ENCODE peak calls at places on chromosomes 13 and 19, in ten cellular contexts. U, N, Z, W, A, O, L, J, Y and D are unnamed samples.

GRCh38 chr13:109162248-109163051 is 533.0 kb downstream of the MYO16 start:
- DNase-seq in U (no peak), N (no peak), Z (no peak), W (no peak), A (no peak), O (no peak), L (no peak), J (no peak), Y (peak), D (no peak)

GRCh38 chr13:66992183-66992582 is 238.0 kb downstream of the PCDH9 start:
- DNase-seq in U (no peak), N (no peak), Z (no peak), W (no peak), A (peak), O (no peak), L (peak), J (no peak), Y (peak), D (no peak)

GRCh38 chr19:7560271-7560670 is 24.8 kb downstream of the PNPLA6 start:
- DNase-seq in U (no peak), N (no peak), Z (no peak), W (no peak), A (no peak), O (no peak), L (no peak), J (no peak), Y (no peak), D (no peak)

GRCh38 chr19:31263317-31263716 is 85.9 kb downstream of the TSHZ3 start:
- DNase-seq in U (peak), N (no peak), Z (peak), W (no peak), A (no peak), O (no peak), L (no peak), J (no peak), Y (no peak), D (no peak)

GRCh38 chr19:19742773-19743172 is 9.9 kb upstream of the ZNF14 start:
- DNase-seq in U (peak), N (no peak), Z (peak), W (no peak), A (no peak), O (no peak), L (no peak), J (no peak), Y (no peak), D (no peak)

GRCh38 chr19:6753178-6754031 is 13.8 kb downstream of the SH2D3A start:
- DNase-seq in U (peak), N (no peak), Z (peak), W (peak), A (peak), O (peak), L (no peak), J (no peak), Y (peak), D (peak)

GRCh38 chr19:22595918-22596341 is 38.2 kb upstream of the ZNF492 start:
- DNase-seq in U (no peak), N (no peak), Z (peak), W (no peak), A (no peak), O (peak), L (no peak), J (no peak), Y (no peak), D (no peak)

GRCh38 chr19:40567040-40567749 is 9.5 kb upstream of the SHKBP1 start:
- DNase-seq in U (no peak), N (no peak), Z (peak), W (no peak), A (peak), O (no peak), L (no peak), J (no peak), Y (no peak), D (no peak)

GRCh38 chr19:55369651-55370304 is 485 bp downstream of the IL11 start:
- DNase-seq in U (no peak), N (no peak), Z (peak), W (no peak), A (peak), O (no peak), L (no peak), J (no peak), Y (no peak), D (no peak)

GRCh38 chr13:49585220-49586157 is at the start of gene RCBTB1:
- DNase-seq in U (peak), N (no peak), Z (peak), W (no peak), A (peak), O (peak), L (no peak), J (no peak), Y (peak), D (peak)

GRCh38 chr19:5718579-5719273 is 1.2 kb downstream of the LONP1 start:
- DNase-seq in U (no peak), N (peak), Z (no peak), W (no peak), A (peak), O (no peak), L (peak), J (peak), Y (peak), D (no peak)

GRCh38 chr13:105567951-105568510 is 967.4 kb downstream of the EFNB2 start:
- DNase-seq in U (no peak), N (no peak), Z (no peak), W (no peak), A (no peak), O (no peak), L (no peak), J (no peak), Y (no peak), D (no peak)

GRCh38 chr13:99617474-99618255 is 116.4 kb downstream of the TM9SF2 start:
- DNase-seq in U (no peak), N (peak), Z (peak), W (no peak), A (peak), O (peak), L (peak), J (no peak), Y (peak), D (no peak)

DNA sequence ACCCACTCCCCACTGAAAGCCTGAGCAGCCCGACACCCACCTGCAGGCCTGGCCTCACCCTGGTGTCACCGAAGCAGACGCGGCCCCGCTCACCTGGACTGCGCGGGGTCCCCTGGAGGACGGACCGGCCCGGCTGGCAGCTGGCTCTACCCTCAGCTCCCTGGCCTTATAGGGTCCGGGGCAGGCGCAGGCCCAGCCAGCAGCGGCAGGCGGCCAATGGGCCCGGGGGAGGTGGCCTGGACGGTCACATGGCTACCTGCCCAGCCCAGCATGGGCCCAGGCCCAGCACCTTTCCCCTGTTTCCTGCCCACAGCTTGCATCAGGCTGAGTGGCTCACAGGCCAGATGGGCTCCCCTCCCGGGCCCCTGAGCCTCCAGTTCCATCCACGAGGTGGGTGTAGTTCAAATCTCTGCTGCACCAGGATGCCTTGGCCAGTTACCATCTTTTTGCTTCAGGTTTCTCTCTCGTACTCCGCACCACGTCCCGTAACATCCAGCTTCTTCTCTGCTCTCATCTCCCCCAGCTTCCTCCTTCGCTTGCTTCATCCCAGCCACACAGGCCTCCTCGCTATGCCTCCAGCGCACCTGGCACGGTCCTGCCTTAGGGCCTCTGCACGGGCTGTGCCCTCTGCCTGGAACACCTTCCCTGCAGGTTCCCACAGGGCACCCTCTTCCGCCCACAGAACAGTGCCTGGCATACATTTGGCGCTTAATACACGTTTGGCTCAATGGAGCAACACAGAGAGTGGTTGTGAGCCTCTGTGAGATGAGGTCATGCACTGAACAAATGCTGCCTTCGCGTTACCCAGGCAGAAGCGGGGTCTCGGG is at the start of gene PLIN4:
- DNase-seq in U (no peak), N (no peak), Z (no peak), W (no peak), A (peak), O (peak), L (peak), J (no peak), Y (no peak), D (no peak)
- H3K4me3 ChIP-seq in U (no peak), N (no peak), Z (no peak), W (peak), A (no peak), O (peak), L (no peak), J (no peak), Y (no peak), D (no peak)

GRCh38 chr13:75704942-75705320 is 68.8 kb downstream of the LMO7 start:
- DNase-seq in U (peak), N (no peak), Z (no peak), W (no peak), A (peak), O (no peak), L (no peak), J (no peak), Y (no peak), D (peak)
- H3K4me3 ChIP-seq in U (no peak), N (no peak), Z (no peak), W (no peak), A (no peak), O (peak), L (no peak), J (no peak), Y (no peak), D (no peak)

GRCh38 chr19:49338023-49338677 is 2.9 kb downstream of the CD37 start:
- DNase-seq in U (peak), N (no peak), Z (no peak), W (no peak), A (no peak), O (no peak), L (no peak), J (no peak), Y (peak), D (no peak)
- H3K4me3 ChIP-seq in U (no peak), N (no peak), Z (no peak), W (peak), A (no peak), O (peak), L (no peak), J (no peak), Y (peak), D (peak)

DNA sequence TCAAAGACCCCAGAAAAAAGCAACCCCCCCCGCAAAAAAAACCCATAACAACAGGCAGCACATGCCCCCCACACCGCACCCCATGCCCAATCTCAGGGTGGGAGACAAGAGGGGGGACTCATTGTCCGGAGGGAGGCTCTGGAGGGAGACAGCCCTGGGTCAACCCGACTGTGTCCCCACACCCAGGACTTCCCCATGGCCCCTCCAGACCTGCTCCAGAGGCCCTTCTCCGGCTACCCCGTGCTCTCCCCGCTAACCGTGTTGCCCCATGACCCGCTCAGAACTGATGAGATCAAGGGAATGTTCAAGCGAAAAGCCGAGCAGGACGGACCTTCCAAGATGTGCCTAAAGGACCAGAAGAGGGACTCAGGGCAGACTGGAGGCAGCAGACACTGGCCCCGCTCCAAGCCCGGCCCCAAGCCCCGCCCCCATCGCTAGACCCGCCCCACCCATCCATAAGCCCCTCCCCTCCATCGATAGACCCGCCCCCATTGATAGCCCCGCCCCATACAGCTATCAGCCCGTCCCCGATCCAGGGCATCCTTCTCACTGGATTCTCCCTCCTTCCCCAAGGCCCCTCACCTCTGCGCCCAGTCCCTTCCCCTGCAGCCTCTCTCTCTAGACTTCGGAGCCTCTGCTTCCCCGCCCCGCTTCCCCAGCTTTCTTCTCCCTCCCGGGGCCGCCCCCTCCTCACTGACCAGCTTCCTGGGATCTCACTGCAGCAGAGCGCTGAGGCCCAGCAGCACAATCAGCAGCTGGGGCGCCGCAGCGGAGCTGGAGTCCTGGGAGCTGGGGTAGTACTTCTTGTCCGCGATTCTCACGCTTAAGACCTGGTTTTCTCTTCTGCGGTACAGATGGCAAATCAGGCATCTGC is 2.2 kb downstream of the BST2 start:
- DNase-seq in U (no peak), N (no peak), Z (peak), W (no peak), A (no peak), O (peak), L (no peak), J (no peak), Y (peak), D (no peak)
- H3K4me3 ChIP-seq in U (no peak), N (no peak), Z (peak), W (peak), A (no peak), O (peak), L (peak), J (peak), Y (peak), D (peak)

GRCh38 chr19:49690656-49691242 is at the start of gene CPT1C:
- DNase-seq in U (peak), N (no peak), Z (peak), W (no peak), A (peak), O (peak), L (no peak), J (no peak), Y (no peak), D (peak)

GRCh38 chr19:49691243-49692101 is 556 bp downstream of the CPT1C start:
- DNase-seq in U (no peak), N (no peak), Z (peak), W (no peak), A (peak), O (peak), L (no peak), J (no peak), Y (no peak), D (no peak)

GRCh38 chr19:49688531-49689132 is 762 bp upstream of the ADM5 start:
- DNase-seq in U (no peak), N (no peak), Z (no peak), W (no peak), A (no peak), O (no peak), L (no peak), J (no peak), Y (no peak), D (no peak)

GRCh38 chr19:49689133-49690072 is at the start of gene ADM5:
- DNase-seq in U (peak), N (no peak), Z (peak), W (no peak), A (no peak), O (no peak), L (no peak), J (no peak), Y (no peak), D (peak)

GRCh38 chr19:49690073-49690655 is 752 bp upstream of the CPT1C start:
- DNase-seq in U (no peak), N (no peak), Z (no peak), W (no peak), A (no peak), O (no peak), L (no peak), J (no peak), Y (no peak), D (peak)
- H3K4me3 ChIP-seq in U (peak), N (peak), Z (peak), W (peak), A (peak), O (peak), L (peak), J (peak), Y (no peak), D (peak)